ENCODE peak calls at places on chromosomes 13 and 19, in seven cellular contexts. Q, U, N, P, Z, H and D are unnamed samples.

GRCh38 chr19:56971230-56971629 is 130.7 kb upstream of the PEG3 start:
- DNase-seq in Q (no peak), U (no peak), N (no peak), P (no peak), Z (no peak), H (no peak), D (no peak)

GRCh38 chr13:83620535-83621220 is 261.6 kb downstream of the SLITRK1 start:
- DNase-seq in Q (no peak), U (no peak), N (no peak), P (no peak), Z (no peak), H (no peak), D (no peak)

GRCh38 chr19:38977445-38978314 is 2.1 kb upstream of the FBXO17 start:
- DNase-seq in Q (no peak), U (no peak), N (no peak), P (no peak), Z (no peak), H (no peak), D (no peak)

GRCh38 chr19:31301306-31301980 is 47.8 kb downstream of the TSHZ3 start:
- DNase-seq in Q (no peak), U (no peak), N (no peak), P (no peak), Z (no peak), H (no peak), D (no peak)

GRCh38 chr13:88622362-88622973 is 951.3 kb downstream of the SLITRK5 start:
- DNase-seq in Q (no peak), U (no peak), N (no peak), P (no peak), Z (no peak), H (no peak), D (no peak)

GRCh38 chr19:35518313-35518712 is 4.9 kb upstream of the DMKN start:
- DNase-seq in Q (no peak), U (no peak), N (no peak), P (no peak), Z (no peak), H (no peak), D (no peak)

GRCh38 chr13:112567161-112567862 is 20.6 kb downstream of the TUBGCP3 start:
- DNase-seq in Q (no peak), U (no peak), N (no peak), P (no peak), Z (no peak), H (no peak), D (no peak)

GRCh38 chr13:46170687-46171086 is 11.3 kb downstream of the LCP1 start:
- DNase-seq in Q (no peak), U (no peak), N (no peak), P (peak; percentile 8), Z (no peak), H (no peak), D (no peak)

GRCh38 chr19:45558399-45558878 is 26.2 kb downstream of the OPA3 start:
- DNase-seq in Q (no peak), U (peak; percentile 46), N (peak; percentile 68), P (peak; percentile 75), Z (peak; percentile 55), H (no peak), D (no peak)

GRCh38 chr13:40352385-40352778 is 314.1 kb downstream of the FOXO1 start:
- DNase-seq in Q (no peak), U (no peak), N (peak; percentile 86), P (no peak), Z (peak; percentile 66), H (peak; percentile 86), D (no peak)

DNA sequence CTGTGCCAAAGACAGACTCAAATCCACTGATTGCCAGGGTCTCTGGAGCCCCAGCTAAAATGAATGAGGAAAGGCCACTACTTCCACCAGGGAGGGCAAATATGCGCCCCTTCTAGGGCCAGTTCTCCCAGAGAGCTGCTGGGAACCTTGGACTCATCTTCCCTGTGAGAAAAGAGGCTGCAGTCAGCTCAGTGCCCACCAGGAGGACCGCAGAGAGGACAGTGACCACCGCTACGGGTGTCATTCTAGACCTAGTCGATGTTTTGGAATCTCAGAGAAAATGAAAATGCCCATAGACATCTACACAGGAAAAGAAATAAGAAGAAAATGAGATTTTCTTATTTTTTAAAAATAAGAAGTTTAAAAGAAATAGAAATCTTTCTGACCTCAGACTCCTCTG is 235.1 kb downstream of the UQCRFS1 start:
- DNase-seq in Q (no peak), U (no peak), N (no peak), P (no peak), Z (no peak), H (no peak), D (peak; percentile 64)
- TF ChIP-seq CTCF in Q (no peak), U (no peak), N (no peak), P (peak; percentile 11), Z (no peak), H (no peak), D (no peak)

DNA sequence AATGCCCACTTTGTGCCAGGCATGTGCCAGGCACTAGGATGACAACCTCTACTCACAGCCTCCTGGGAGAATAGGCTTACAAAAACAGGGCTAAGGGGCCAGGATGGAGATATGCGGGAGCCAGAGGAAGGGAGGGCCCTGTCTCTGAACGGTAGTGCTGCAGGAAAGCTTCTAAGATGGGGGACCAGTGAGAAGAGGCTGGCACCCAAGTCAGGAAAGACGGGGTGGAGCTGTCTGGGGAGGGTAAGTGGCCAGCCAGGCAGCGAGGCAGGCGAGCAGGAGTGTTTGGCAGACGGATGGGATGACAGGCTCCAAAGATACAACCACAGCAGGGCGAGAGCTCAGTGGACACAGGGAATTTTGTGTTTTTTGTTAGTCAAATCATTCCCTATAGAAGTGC is 44.7 kb upstream of the GPI start:
- DNase-seq in Q (no peak), U (peak; percentile 60), N (no peak), P (no peak), Z (no peak), H (no peak), D (no peak)
- H3K27ac ChIP-seq in Q (no peak overlapping the region), U (peak overlapping the region; percentile 98), N (no peak overlapping the region), P (no peak overlapping the region), Z (peak overlapping the region; percentile 21), H (peak overlapping the region; percentile 50), D (no peak overlapping the region)

GRCh38 chr19:11346104-11346940 is at the start of the genes CCDC159 and TMEM205:
- DNase-seq in Q (peak; percentile 99), U (peak; percentile 99), N (peak; percentile 99), P (peak; percentile 100), Z (peak; percentile 99), H (peak; percentile 99), D (no peak)
- TF ChIP-seq CTCF in Q (no peak), U (no peak), N (no peak), P (peak; percentile 7), Z (no peak), H (no peak), D (no peak)

GRCh38 chr19:13101590-13102415 is 855 bp downstream of the LYL1 start:
- DNase-seq in Q (no peak), U (no peak), N (no peak), P (no peak), Z (no peak), H (no peak), D (no peak)
- H3K27ac ChIP-seq in Q (peak overlapping the region; percentile 72), U (peak overlapping the region; percentile 76), N (peak overlapping the region; percentile 93), P (no peak overlapping the region), Z (peak overlapping the region; percentile 77), H (peak overlapping the region; percentile 88), D (peak overlapping the region; percentile 77)